ENCODE peak calls at places on chromosomes 4 and X, in eight cellular contexts. H is uterus, I is IMR-90, Z is breast epithelium, G is sigmoid colon, N is stomach, O is spleen, C is tibial nerve. F is an unnamed sample.

GRCh38 chrX:6526564-6526963 is 8.4 kb downstream of the VCX3A start:
- DNase-seq in I (no peak), Z (no peak), C (no peak), O (no peak), N (no peak), G (no peak), H (no peak), F (no peak)

GRCh38 chr4:119942806-119943205 is 123.8 kb downstream of the MAD2L1 start:
- DNase-seq in Z (no peak), C (no peak), O (no peak), G (no peak), H (no peak), I (peak; percentile 63), N (no peak), F (no peak)

GRCh38 chr4:133150643-133151300 is 1.7 kb downstream of the PCDH10 start:
- DNase-seq in G (peak; percentile 61), O (no peak), Z (no peak), I (no peak), C (no peak), H (peak; percentile 19), N (no peak), F (no peak)

GRCh38 chr4:112726041-112726440 is 89.1 kb downstream of the LARP7 start:
- DNase-seq in Z (no peak), G (no peak), O (no peak), I (no peak), H (no peak), N (no peak), C (no peak), F (no peak)

GRCh38 chr4:83917572-83917971 is 381.7 kb downstream of the GPAT3 start:
- DNase-seq in G (no peak), C (no peak), N (no peak), Z (no peak), O (no peak), H (no peak), I (peak; percentile 2), F (peak; percentile 27)

GRCh38 chr4:125432078-125432477 is 117.3 kb downstream of the FAT4 start:
- DNase-seq in I (peak; percentile 20), G (no peak), O (no peak), H (no peak), C (no peak), N (no peak), Z (no peak), F (peak; percentile 4)

GRCh38 chr4:180999217-180999616 is 1244.0 kb upstream of the TENM3 start:
- DNase-seq in C (no peak), I (no peak), N (no peak), H (no peak), O (no peak), G (no peak), Z (no peak), F (no peak)

GRCh38 chrX:74537011-74537390 is 77.4 kb downstream of the RLIM start:
- DNase-seq in Z (no peak), N (no peak), O (no peak), C (no peak), I (peak; percentile 33), H (peak; percentile 57), G (no peak), F (peak; percentile 62)

GRCh38 chr4:12421364-12421763 is 992.7 kb upstream of the HS3ST1 start:
- DNase-seq in G (no peak), C (no peak), O (no peak), I (no peak), N (no peak), Z (no peak), H (no peak), F (no peak)

GRCh38 chr4:128600410-128600809 is 209.1 kb upstream of the JADE1 start:
- DNase-seq in Z (no peak), C (no peak), H (peak; percentile 25), G (no peak), N (peak; percentile 37), I (peak; percentile 25), O (no peak), F (no peak)

GRCh38 chr4:82500830-82501229 is 61.0 kb downstream of the TMEM150C start:
- DNase-seq in H (no peak), G (no peak), N (no peak), I (no peak), C (no peak), Z (no peak), O (no peak), F (no peak)

GRCh38 chrX:110041980-110042379 is 39.1 kb downstream of the TMEM164 start:
- DNase-seq in G (no peak), C (no peak), O (no peak), Z (no peak), N (no peak), I (no peak), H (no peak), F (peak; percentile 24)

GRCh38 chr4:23969635-23970034 is 79.8 kb upstream of the PPARGC1A start:
- DNase-seq in I (peak; percentile 10), H (no peak), Z (no peak), G (no peak), C (no peak), O (no peak), N (no peak), F (no peak)

GRCh38 chr4:147865926-147866325 is 134.0 kb downstream of the ARHGAP10 start:
- DNase-seq in I (peak; percentile 60), Z (no peak), H (no peak), O (no peak), N (no peak), G (no peak), C (no peak), F (no peak)

GRCh38 chr4:92501456-92501855 is 197.7 kb downstream of the GRID2 start:
- DNase-seq in Z (no peak), C (no peak), O (no peak), I (no peak), N (no peak), H (no peak), G (no peak), F (no peak)

GRCh38 chrX:107711521-107712041 is 64.0 kb downstream of the TSC22D3 start:
- DNase-seq in C (no peak), Z (no peak), I (no peak), G (peak; percentile 66), H (no peak), O (peak; percentile 57), N (no peak), F (no peak)

GRCh38 chr4:3369781-3370660 is 71.7 kb upstream of the HGFAC start:
- DNase-seq in N (no peak), I (peak; percentile 94), O (no peak), C (no peak), Z (no peak), G (peak; percentile 77), H (peak; percentile 51), F (peak; percentile 87)

GRCh38 chr4:139633661-139634060 is 32.0 kb upstream of the MGST2 start:
- DNase-seq in G (no peak), O (no peak), Z (no peak), I (peak; percentile 20), C (no peak), N (peak; percentile 41), H (peak; percentile 33), F (no peak)

GRCh38 chr4:46329118-46329976 is 60.6 kb downstream of the GABRA2 start:
- DNase-seq in I (peak; percentile 61), G (no peak), N (no peak), C (no peak), Z (no peak), H (no peak), O (no peak), F (peak; percentile 54)

GRCh38 chr4:53706422-53707032 is 115.2 kb upstream of the LNX1 start:
- DNase-seq in I (peak; percentile 71), O (no peak), H (no peak), Z (no peak), G (no peak), C (no peak), N (no peak), F (peak; percentile 52)

GRCh38 chrX:45063319-45064095 is 137.2 kb downstream of the DIPK2B start:
- DNase-seq in I (peak; percentile 7), Z (no peak), O (no peak), G (no peak), N (no peak), H (no peak), C (no peak), F (no peak)

GRCh38 chr4:129232627-129233337 is 136.8 kb downstream of the C4orf33 start:
- DNase-seq in G (no peak), O (no peak), C (no peak), H (no peak), I (no peak), N (no peak), Z (no peak), F (no peak)

GRCh38 chr4:113540859-113541258 is 220.7 kb downstream of the CAMK2D start:
- DNase-seq in N (no peak), Z (no peak), C (no peak), I (peak; percentile 45), O (no peak), H (no peak), G (no peak), F (no peak)

GRCh38 chr4:29467044-29467717 is 1253.0 kb upstream of the PCDH7 start:
- DNase-seq in C (no peak), G (no peak), N (no peak), H (no peak), Z (no peak), I (peak; percentile 12), O (no peak), F (no peak)

DNA sequence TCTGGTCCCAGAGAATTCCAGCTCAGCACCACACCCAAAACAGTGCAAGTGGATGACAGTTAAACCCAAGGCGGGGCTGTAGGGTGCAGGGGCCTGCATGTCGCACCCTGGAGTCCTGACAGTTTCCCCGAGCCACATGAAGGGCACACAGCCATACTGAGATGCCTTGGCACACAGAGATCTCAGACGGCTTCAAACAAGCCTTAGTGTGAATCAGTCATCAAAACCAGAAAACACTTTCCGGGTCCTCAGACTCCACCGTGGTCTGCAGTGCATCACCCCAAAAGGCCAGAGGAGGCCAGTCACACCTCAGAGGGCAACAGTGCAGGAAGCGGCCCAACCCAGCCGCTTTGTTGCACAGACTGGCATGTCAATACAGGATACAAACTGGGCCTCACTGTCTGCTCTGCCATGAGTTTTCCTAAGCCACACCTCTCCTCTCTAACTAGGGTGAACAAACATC is 64.6 kb upstream of the ENPP6 start:
- DNase-seq in O (peak; percentile 86), C (no peak), G (no peak), H (no peak), N (peak; percentile 63), I (no peak), Z (no peak), F (no peak)
- TF ChIP-seq POLR2A in O (no peak), C (no peak), G (no peak), H (no peak), N (no peak), I (no peak), Z (no peak), F (no peak)

GRCh38 chr4:72886602-72887001 is 182.9 kb downstream of the COX18 start:
- DNase-seq in H (no peak), G (no peak), N (no peak), O (no peak), C (no peak), I (no peak), Z (no peak), F (peak; percentile 3)
- TF ChIP-seq CTCF in H (no peak), G (no peak), N (no peak), O (no peak), C (no peak), I (peak; percentile 39), Z (no peak), F (no peak)

GRCh38 chr4:88820723-88821368 is 123.2 kb upstream of the NAP1L5 start:
- DNase-seq in G (no peak), O (no peak), N (no peak), C (no peak), I (peak; percentile 2), Z (no peak), H (no peak), F (no peak)
- H3K4me3 ChIP-seq in G (peak overlapping the region; percentile 11), O (no peak overlapping the region), N (peak overlapping the region; percentile 58), C (peak overlapping the region; percentile 57), I (peak overlapping the region; percentile 58), Z (peak overlapping the region; percentile 43), H (no peak overlapping the region), F (no peak overlapping the region)

GRCh38 chr4:151895671-151896070 is 134.9 kb upstream of the GATB start:
- DNase-seq in N (no peak), G (no peak), C (no peak), I (no peak), O (no peak), Z (no peak), H (no peak), F (no peak)
- TF ChIP-seq POLR2A in N (no peak), G (no peak), C (no peak), I (no peak), O (no peak), Z (no peak), H (no peak), F (no peak)

F was measured in NB4.